ENCODE peak calls at places on chromosome 20, in six cellular contexts. J is A549; W is nephron progenitor cell; C is stimulated activated CD4-positive, alpha-beta T cell treated with anti-CD3 and anti-CD28 coated beads, Interleukin-12 subunit alpha, Interleukin-12 subunit beta, amount 100 ng/mL, for 24 hours; G is activated CD8-positive, alpha-beta memory T cell treated with anti-CD3 and anti-CD28 coated beads for 4 hours; Q is stimulated activated CD8-positive, alpha-beta memory T cell treated with anti-CD3 and anti-CD28 coated beads, Interleukin-2, amount 100 ng/mL, for 1 hour. Y is an unnamed sample.
A peak's percentile ranks its signal among the peaks of the same experiment; 100 is the strongest.

GRCh38 chr20:24868396-24868927 is 80.6 kb upstream of the CST7 start:
- DNase-seq in C (no peak), J (no peak), G (no peak), W (no peak), Q (no peak), Y (no peak)

GRCh38 chr20:1664911-1665310 is 7.3 kb upstream of the SIRPG start:
- DNase-seq in J (no peak), Q (peak; percentile 30), G (no peak), C (peak; percentile 56), W (no peak), Y (no peak)

GRCh38 chr20:37524859-37525708 is 2.6 kb downstream of the BLCAP start:
- DNase-seq in C (peak; percentile 20), G (no peak), W (no peak), Q (no peak), J (no peak), Y (peak; percentile 82)

GRCh38 chr20:36307412-36308317 is 1.5 kb downstream of the DLGAP4 start:
- DNase-seq in J (no peak), W (no peak), Q (no peak), G (no peak), C (no peak), Y (no peak)

GRCh38 chr20:32238483-32239425 is 31.1 kb downstream of the POFUT1 start:
- DNase-seq in C (no peak), G (no peak), W (no peak), Q (no peak), J (no peak), Y (no peak)

GRCh38 chr20:59813948-59814834 is 119.2 kb downstream of the SYCP2 start:
- DNase-seq in Q (no peak), W (no peak), J (no peak), C (no peak), G (no peak), Y (no peak)

GRCh38 chr20:58593880-58594473 is 57.1 kb upstream of the STX16 start:
- DNase-seq in J (no peak), W (no peak), Q (no peak), C (no peak), G (no peak), Y (no peak)

GRCh38 chr20:64107736-64108457 is 532 bp upstream of the NPBWR2 start:
- DNase-seq in J (no peak), C (no peak), Q (no peak), G (no peak), W (no peak), Y (no peak)

GRCh38 chr20:62158541-62158940 is 15.0 kb downstream of the SS18L1 start:
- DNase-seq in Q (no peak), G (no peak), C (no peak), J (no peak), W (no peak), Y (no peak)

Y was measured in SJCRH30.